ENCODE peak calls at places on chromosomes 13 and 19, in nine cellular contexts. E is tibial nerve, U is transverse colon, S is body of pancreas, L is HCT116, K is testis, J is upper lobe of left lung, X is gastrocnemius medialis, N is suprapubic skin. F is an unnamed sample. For H3K4me1, the result is how much of the 10 kb centered on the place peaks cover.

GRCh38 chr19:41705393-41706174 is 2.8 kb upstream of the CEACAM5 start:
- DNase-seq in S (peak), L (no peak), X (no peak), N (no peak), U (peak), J (no peak), K (peak), E (no peak), F (no peak)

GRCh38 chr13:60001892-60002291 is 161.8 kb downstream of the DIAPH3 start:
- DNase-seq in K (no peak), S (no peak), L (no peak), J (no peak), N (no peak), U (no peak), E (no peak), X (no peak), F (no peak)

GRCh38 chr19:51458051-51458645 is at the start of gene SIGLEC8:
- DNase-seq in N (no peak), K (peak), L (no peak), X (no peak), S (no peak), U (no peak), J (no peak), E (no peak), F (no peak)

GRCh38 chr19:40960062-40960685 is 30.9 kb upstream of the CYP2B6 start:
- DNase-seq in X (no peak), E (no peak), K (no peak), S (no peak), U (peak), J (no peak), N (no peak), L (no peak), F (no peak)

GRCh38 chr19:42083537-42083936 is 7.6 kb downstream of the ZNF574 start:
- DNase-seq in E (no peak), S (no peak), J (no peak), X (no peak), L (no peak), U (no peak), K (no peak), N (no peak), F (no peak)

GRCh38 chr13:84870190-84870589 is 929.0 kb downstream of the SLITRK6 start:
- DNase-seq in J (no peak), E (no peak), X (no peak), S (no peak), U (no peak), K (no peak), N (no peak), L (no peak), F (no peak)

GRCh38 chr13:97306646-97307045 is 84.5 kb downstream of the MBNL2 start:
- DNase-seq in K (no peak), N (no peak), L (no peak), X (no peak), E (no peak), U (no peak), J (no peak), S (peak), F (no peak)

GRCh38 chr13:100636441-100636840 is 38.2 kb downstream of the TMTC4 start:
- DNase-seq in L (no peak), E (no peak), S (no peak), U (no peak), N (no peak), J (no peak), K (no peak), X (no peak), F (no peak)

GRCh38 chr13:92843549-92843948 is 383.1 kb upstream of the GPC6 start:
- DNase-seq in S (no peak), U (no peak), J (no peak), E (no peak), N (no peak), K (no peak), X (no peak), L (no peak), F (no peak)

GRCh38 chr19:28426902-28427232 is 786.1 kb downstream of the UQCRFS1 start:
- DNase-seq in E (no peak), J (no peak), U (no peak), S (no peak), N (no peak), K (no peak), L (no peak), X (no peak), F (no peak)

GRCh38 chr13:98869408-98870090 is 108.3 kb downstream of the DOCK9 start:
- DNase-seq in S (no peak), E (no peak), N (no peak), X (no peak), K (peak), U (no peak), J (no peak), L (no peak), F (peak)

GRCh38 chr13:40682449-40683240 is 16.2 kb upstream of the FOXO1 start:
- DNase-seq in X (no peak), N (no peak), J (no peak), L (no peak), K (no peak), U (no peak), S (no peak), E (no peak), F (no peak)

GRCh38 chr19:28744943-28745342 is 468.0 kb downstream of the UQCRFS1 start:
- DNase-seq in U (no peak), J (no peak), L (no peak), X (no peak), S (no peak), K (no peak), N (no peak), E (no peak), F (no peak)

GRCh38 chr19:3826163-3826562 is 40.0 kb upstream of the MATK start:
- DNase-seq in S (no peak), L (no peak), N (no peak), E (no peak), J (no peak), K (no peak), X (no peak), U (no peak), F (no peak)

GRCh38 chr19:4473708-4474503 is 1.8 kb downstream of the HDGFL2 start:
- DNase-seq in L (no peak), U (no peak), N (peak), J (peak), X (no peak), K (no peak), S (no peak), E (no peak), F (no peak)

DNA sequence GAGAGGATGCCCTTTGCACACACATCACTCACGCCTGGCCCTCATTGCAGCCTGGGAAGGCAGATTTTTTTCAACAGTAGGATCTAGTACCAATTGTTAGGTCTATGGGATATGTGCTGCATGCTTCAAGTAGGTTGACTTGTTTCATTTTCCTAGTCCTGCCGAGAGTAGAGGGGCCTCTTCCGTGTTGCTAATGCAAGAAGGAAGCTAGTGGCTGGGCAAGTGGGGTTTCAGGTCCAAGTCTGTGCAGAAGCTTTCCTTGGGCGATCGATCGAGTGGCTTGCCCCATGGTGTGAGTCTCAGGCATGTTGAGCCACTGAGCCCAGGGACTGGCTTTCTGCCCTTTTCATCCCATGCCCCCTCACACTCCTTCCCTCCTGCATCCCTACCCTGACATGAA is 13.7 kb downstream of the ILF3 start:
- DNase-seq in N (no peak), E (no peak), L (no peak), S (no peak), X (no peak), K (no peak), J (no peak), U (no peak), F (no peak)
- TF ChIP-seq POLR2A in N (no peak), E (no peak), L (no peak), S (no peak), X (no peak), K (no peak), J (no peak), U (no peak), F (no peak)

DNA sequence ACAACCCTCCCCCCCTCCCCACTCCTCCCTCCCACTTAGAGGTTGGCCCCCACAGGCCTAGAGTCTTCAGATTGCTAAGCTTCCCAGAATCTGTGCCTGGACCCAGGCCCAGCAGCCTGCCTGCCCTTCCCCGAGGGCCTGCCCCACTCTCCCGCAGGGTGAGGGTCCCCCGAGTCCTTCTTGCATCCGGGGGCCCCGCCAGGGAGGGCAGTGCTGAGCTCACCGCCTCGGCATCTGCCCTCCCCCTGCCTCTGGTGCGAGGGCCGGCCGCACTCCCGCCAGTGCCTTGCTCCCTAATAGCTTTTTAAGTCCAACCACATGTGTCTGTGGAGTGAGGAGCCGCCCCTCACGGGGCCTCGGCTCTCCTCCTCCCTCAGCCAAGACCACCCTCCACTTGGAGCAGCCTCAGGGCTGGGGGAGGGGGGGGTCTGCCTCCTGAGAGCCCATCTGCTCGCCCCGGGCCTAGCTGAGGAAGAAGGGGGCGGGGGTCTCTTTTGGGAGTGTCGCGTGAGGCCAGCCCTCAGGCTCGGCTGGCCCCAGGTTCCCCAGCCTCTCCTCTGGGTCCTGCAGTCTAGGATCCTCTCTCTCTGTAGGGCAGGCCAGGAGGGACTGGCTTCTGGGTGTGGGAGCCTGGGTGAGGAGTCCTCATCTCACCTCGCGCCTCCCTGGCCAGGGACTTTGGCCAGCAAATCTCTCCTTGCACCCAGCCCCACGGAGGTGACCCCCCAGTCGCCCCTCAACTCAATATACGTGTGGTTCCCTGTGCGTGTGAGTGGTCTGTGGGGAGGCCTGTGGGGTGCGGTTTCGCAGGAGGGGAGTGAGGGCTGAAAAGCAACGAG is 47.2 kb downstream of the LYL1 start:
- DNase-seq in N (peak), L (no peak), X (peak), E (peak), U (peak), K (peak), S (peak), J (peak), F (peak)
- H3K4me1 ChIP-seq in N (half or more), L (half or more), X (half or more), E (under half), U (half or more), K (half or more), S (half or more), J (half or more), F (half or more)

GRCh38 chr13:86831084-86831483 is 840.1 kb upstream of the SLITRK5 start:
- DNase-seq in J (no peak), E (no peak), X (no peak), N (no peak), U (no peak), S (no peak), L (no peak), K (no peak), F (no peak)
- TF ChIP-seq POLR2A in J (no peak), E (no peak), X (no peak), N (no peak), U (no peak), S (no peak), L (no peak), K (no peak), F (no peak)

GRCh38 chr19:38667552-38668205 is 20.2 kb downstream of the ACTN4 start:
- DNase-seq in U (no peak), L (no peak), J (no peak), K (no peak), E (no peak), N (no peak), S (no peak), X (no peak), F (no peak)

GRCh38 chr19:38671654-38672053 is 24.2 kb downstream of the ACTN4 start:
- DNase-seq in S (no peak), X (no peak), K (no peak), L (no peak), U (no peak), N (no peak), E (no peak), J (no peak), F (no peak)

GRCh38 chr19:38666662-38667448 is 19.4 kb downstream of the ACTN4 start:
- DNase-seq in N (no peak), S (peak), E (no peak), J (no peak), L (no peak), U (peak), X (no peak), K (no peak), F (no peak)

GRCh38 chr19:38670921-38671398 is 23.5 kb downstream of the ACTN4 start:
- DNase-seq in N (no peak), K (no peak), S (no peak), E (no peak), X (no peak), L (no peak), J (no peak), U (no peak), F (no peak)

DNA sequence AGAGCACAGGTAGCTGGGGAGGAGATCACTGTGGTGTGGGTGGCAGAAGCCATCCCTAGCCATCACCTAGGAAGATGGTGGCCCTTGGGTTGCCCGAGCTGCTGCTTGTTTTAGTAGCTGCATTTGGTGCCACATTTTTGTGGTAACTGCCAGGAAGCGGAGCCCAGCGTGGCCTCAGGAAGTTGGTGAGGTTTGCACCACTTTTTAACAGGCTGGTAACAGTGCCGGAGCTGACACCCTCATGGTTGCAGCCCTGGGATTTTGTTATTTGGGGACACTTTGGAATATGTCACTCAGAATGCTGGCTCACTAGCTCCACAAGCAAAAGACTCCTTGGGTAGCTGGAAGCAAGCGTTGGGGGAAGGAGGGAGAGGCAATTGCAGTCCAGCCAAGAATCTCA is 22.1 kb downstream of the ACTN4 start:
- DNase-seq in N (no peak), K (no peak), S (no peak), U (no peak), X (no peak), E (no peak), J (no peak), L (no peak), F (no peak)
- H3K4me1 ChIP-seq in N (half or more), K (under half), S (half or more), U (half or more), X (half or more), E (under half), J (half or more), L (half or more), F (half or more)

DNA sequence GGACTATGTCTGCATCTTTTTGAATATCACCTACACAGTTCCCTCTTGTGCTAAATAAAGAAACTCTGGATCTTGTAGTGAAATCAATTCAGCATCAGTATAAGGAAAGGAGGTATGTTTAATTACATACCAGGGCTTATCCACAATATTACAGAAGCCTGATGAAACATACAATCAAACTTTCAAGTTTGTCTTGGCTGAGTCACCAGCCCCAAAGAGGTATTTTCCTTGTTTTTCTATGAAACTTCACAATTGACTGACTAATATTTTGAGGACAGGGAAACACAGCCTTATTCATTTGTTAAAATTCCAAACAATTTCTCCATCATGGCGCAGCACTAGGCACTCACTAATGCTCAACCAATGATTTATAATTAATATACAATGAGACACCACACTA is 952.4 kb downstream of the PCDH17 start:
- DNase-seq in U (no peak), N (no peak), K (no peak), S (no peak), J (no peak), E (no peak), L (no peak), X (no peak), F (no peak)
- TF ChIP-seq POLR2A in U (no peak), N (no peak), K (no peak), S (no peak), J (no peak), E (no peak), L (no peak), X (no peak), F (no peak)

GRCh38 chr19:38734176-38734425 is 10.2 kb downstream of the CAPN12 start:
- DNase-seq in S (no peak), L (no peak), E (no peak), K (no peak), J (no peak), X (no peak), N (no peak), U (no peak), F (peak)
- H3K4me1 ChIP-seq in S (half or more), L (under half), E (under half), K (under half), J (half or more), X (under half), N (half or more), U (under half), F (under half)

GRCh38 chr19:49492573-49493411 is 3.4 kb upstream of the RPS11 start:
- DNase-seq in L (no peak), K (no peak), E (no peak), U (no peak), X (no peak), N (no peak), S (no peak), J (no peak), F (no peak)

GRCh38 chr19:49491804-49492572 is 4.2 kb upstream of the RPS11 start:
- DNase-seq in U (no peak), X (no peak), S (no peak), J (no peak), K (no peak), E (no peak), N (no peak), L (no peak), F (no peak)

GRCh38 chr19:49489601-49490167 is 2.3 kb downstream of the RPL13A start:
- DNase-seq in L (no peak), U (no peak), K (no peak), X (no peak), J (no peak), S (no peak), E (no peak), N (no peak), F (no peak)

GRCh38 chr19:49490287-49491029 is 3.0 kb downstream of the RPL13A start:
- DNase-seq in X (no peak), J (no peak), L (no peak), S (no peak), U (no peak), K (no peak), N (no peak), E (no peak), F (no peak)

DNA sequence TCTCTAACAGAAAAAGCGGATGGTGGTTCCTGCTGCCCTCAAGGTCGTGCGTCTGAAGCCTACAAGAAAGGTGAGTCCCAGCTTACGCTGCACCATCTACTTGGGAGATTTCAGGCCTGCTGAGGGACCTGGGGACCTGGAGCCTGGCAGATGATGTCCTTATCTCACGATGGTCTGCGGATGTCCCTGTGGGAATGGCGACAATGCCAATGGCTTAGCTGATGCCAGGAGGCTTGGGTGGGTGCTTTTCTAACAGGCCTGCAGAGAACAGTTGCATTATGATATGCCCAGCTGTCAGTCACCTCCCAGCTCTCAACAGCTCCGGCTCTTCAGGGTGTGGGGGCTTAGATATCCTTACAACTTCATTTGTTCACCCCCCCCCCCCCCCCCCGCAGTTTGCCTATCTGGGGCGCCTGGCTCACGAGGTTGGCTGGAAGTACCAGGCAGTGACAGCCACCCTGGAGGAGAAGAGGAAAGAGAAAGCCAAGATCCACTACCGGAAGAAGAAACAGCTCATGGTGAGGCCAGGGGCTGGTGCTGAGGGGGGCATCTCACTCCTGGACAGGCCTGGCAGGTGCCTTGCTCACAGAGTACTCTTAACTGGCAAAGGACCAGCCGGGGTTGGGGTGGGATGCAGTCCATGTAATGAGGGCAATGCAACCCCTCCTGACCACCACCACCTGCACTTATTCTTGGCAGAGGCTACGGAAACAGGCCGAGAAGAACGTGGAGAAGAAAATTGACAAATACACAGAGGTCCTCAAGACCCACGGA is 3.8 kb downstream of the RPL13A start:
- DNase-seq in L (no peak), U (no peak), E (no peak), K (no peak), X (no peak), N (no peak), J (no peak), S (no peak), F (no peak)
- TF ChIP-seq POLR2A in L (no peak), U (no peak), E (no peak), K (no peak), X (no peak), N (no peak), J (no peak), S (no peak), F (no peak)

DNA sequence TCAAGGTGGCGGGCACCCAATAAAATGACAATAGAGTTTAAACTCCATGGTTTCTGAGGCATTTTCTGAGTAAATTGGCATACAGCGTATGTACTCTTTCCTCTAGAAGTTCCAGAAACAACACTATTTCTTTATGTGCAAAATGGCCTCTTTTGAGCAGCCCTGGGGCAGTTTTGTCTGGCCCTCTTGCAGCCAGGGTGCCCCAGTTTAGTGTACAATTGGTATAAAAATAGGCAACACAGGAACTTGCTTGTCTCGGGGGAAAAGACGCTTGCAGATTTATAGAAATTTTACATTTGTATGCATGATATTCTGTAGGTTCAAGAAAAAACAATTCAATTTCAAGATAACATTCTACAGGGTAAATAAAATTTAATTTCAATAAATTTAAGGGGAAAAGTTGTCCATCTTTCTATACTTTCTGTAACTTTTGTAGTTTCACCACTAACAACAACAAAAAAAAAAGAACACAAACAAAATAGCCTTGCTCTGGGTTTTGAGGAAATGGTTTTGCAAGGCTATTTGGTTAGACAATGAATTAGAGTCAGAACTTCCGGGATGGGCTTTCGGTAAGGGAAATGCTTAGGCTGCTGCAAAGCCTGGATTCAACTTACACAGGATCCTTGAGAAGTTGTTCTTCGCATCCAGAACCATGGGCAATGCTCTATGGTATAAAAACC is 45.3 kb downstream of the LRCH1 start:
- DNase-seq in S (no peak), J (no peak), E (no peak), L (no peak), N (no peak), U (no peak), X (no peak), K (no peak), F (no peak)
- H3K4me1 ChIP-seq in S (under half), J (half or more), E (under half), L (under half), N (half or more), U (under half), X (half or more), K (under half), F (under half)